ENCODE peak calls at places on chromosomes 3 and 15, in six cellular contexts. T is IMR-90, F is uterus, I is OCI-LY7, N is brain microvascular endothelial cell, D is testis. J is an unnamed sample.

GRCh38 chr15:89121414-89121813 is 33.2 kb downstream of the ABHD2 start:
- DNase-seq in I (no peak), F (no peak), T (no peak), N (no peak), D (no peak), J (no peak)

GRCh38 chr15:57610130-57610529 is 18.4 kb downstream of the MYZAP start:
- DNase-seq in I (no peak), T (peak), N (peak), D (peak), F (peak), J (no peak)

GRCh38 chr3:47163990-47164848 is at the start of gene SETD2:
- DNase-seq in N (peak), T (peak), I (peak), D (peak), F (peak), J (peak)

GRCh38 chr3:142586803-142587406 is 8.4 kb upstream of the ATR start:
- DNase-seq in N (peak), I (peak), D (peak), F (peak), T (peak), J (peak)

GRCh38 chr3:177596822-177597271 is 399.6 kb upstream of the TBL1XR1 start:
- DNase-seq in N (no peak), F (no peak), D (no peak), I (no peak), T (no peak), J (no peak)

GRCh38 chr3:99651561-99651960 is 13.2 kb downstream of the COL8A1 start:
- DNase-seq in D (no peak), T (peak), F (peak), N (peak), I (no peak), J (no peak)

GRCh38 chr3:150605998-150606641 is 3.0 kb downstream of the SELENOT start:
- DNase-seq in T (no peak), N (no peak), D (no peak), F (no peak), I (peak), J (no peak)

GRCh38 chr15:61186905-61187865 is 41.9 kb downstream of the RORA start:
- DNase-seq in D (peak), I (no peak), T (no peak), F (peak), N (no peak), J (no peak)

GRCh38 chr3:133956982-133957381 is 61.3 kb upstream of the RAB6B start:
- DNase-seq in N (no peak), I (no peak), F (no peak), D (no peak), T (no peak), J (no peak)

GRCh38 chr3:184172681-184173373 is 1.8 kb upstream of the AP2M1 start:
- DNase-seq in D (no peak), F (no peak), T (peak), N (peak), I (no peak), J (no peak)

GRCh38 chr15:85974742-85975141 is 104.9 kb upstream of the AGBL1 start:
- DNase-seq in T (no peak), F (no peak), D (no peak), I (no peak), N (no peak), J (no peak)

GRCh38 chr3:24657870-24658535 is 163.4 kb upstream of the THRB start:
- DNase-seq in T (no peak), I (no peak), N (no peak), D (no peak), F (no peak), J (no peak)

GRCh38 chr3:17342126-17342525 is 400.3 kb downstream of the TBC1D5 start:
- DNase-seq in I (no peak), N (no peak), T (no peak), D (no peak), F (no peak), J (no peak)

GRCh38 chr3:127542441-127542952 is 48.0 kb downstream of the TPRA1 start:
- DNase-seq in N (no peak), F (no peak), T (no peak), D (no peak), I (no peak), J (peak)

GRCh38 chr3:174219738-174220137 is 639.4 kb upstream of the NAALADL2 start:
- DNase-seq in I (no peak), T (no peak), F (no peak), N (no peak), D (no peak), J (no peak)

GRCh38 chr3:17670749-17671148 is 71.7 kb downstream of the TBC1D5 start:
- DNase-seq in N (no peak), D (no peak), T (no peak), I (no peak), F (no peak), J (no peak)

GRCh38 chr3:14761121-14761672 is 57.6 kb upstream of the FGD5 start:
- DNase-seq in F (no peak), D (no peak), I (peak), T (no peak), N (no peak), J (no peak)

GRCh38 chr3:38579146-38579545 is 70.3 kb downstream of the SCN5A start:
- DNase-seq in T (no peak), I (no peak), D (no peak), F (no peak), N (peak), J (no peak)

GRCh38 chr3:50299929-50300680 is 900 bp upstream of the HYAL3 start:
- DNase-seq in N (no peak), D (no peak), F (peak), I (peak), T (peak), J (no peak)

GRCh38 chr3:134351421-134351820 is 22.8 kb downstream of the AMOTL2 start:
- DNase-seq in N (no peak), T (no peak), F (no peak), D (no peak), I (no peak), J (no peak)

GRCh38 chr15:58401276-58401675 is 30.5 kb upstream of the LIPC start:
- DNase-seq in I (no peak), T (no peak), N (no peak), F (no peak), D (no peak), J (peak)

GRCh38 chr3:72728958-72729467 is 119.2 kb downstream of the SHQ1 start:
- DNase-seq in T (no peak), F (no peak), N (no peak), D (no peak), I (no peak), J (no peak)

GRCh38 chr3:98058244-98058960 is 23.3 kb upstream of the GABRR3 start:
- DNase-seq in I (no peak), D (no peak), F (no peak), N (no peak), T (no peak), J (no peak)

GRCh38 chr15:70605606-70606410 is 157.6 kb downstream of the UACA start:
- DNase-seq in I (no peak), N (peak), T (peak), D (peak), F (peak), J (no peak)

GRCh38 chr3:10193692-10194327 is 29.1 kb downstream of the IRAK2 start:
- DNase-seq in D (no peak), F (no peak), I (no peak), N (no peak), T (no peak), J (no peak)

GRCh38 chr15:32855942-32856341 is 138.1 kb downstream of the GREM1 start:
- DNase-seq in I (no peak), N (peak), F (no peak), T (peak), D (no peak), J (no peak)

GRCh38 chr15:32857732-32858131 is 139.9 kb downstream of the GREM1 start:
- DNase-seq in I (no peak), D (no peak), T (no peak), N (no peak), F (no peak), J (no peak)

GRCh38 chr15:32859246-32859645 is 141.4 kb downstream of the GREM1 start:
- DNase-seq in F (no peak), N (no peak), I (no peak), D (no peak), T (no peak), J (no peak)

GRCh38 chr15:32853667-32854066 is 135.9 kb downstream of the GREM1 start:
- DNase-seq in T (no peak), D (no peak), F (no peak), I (no peak), N (no peak), J (no peak)

DNA sequence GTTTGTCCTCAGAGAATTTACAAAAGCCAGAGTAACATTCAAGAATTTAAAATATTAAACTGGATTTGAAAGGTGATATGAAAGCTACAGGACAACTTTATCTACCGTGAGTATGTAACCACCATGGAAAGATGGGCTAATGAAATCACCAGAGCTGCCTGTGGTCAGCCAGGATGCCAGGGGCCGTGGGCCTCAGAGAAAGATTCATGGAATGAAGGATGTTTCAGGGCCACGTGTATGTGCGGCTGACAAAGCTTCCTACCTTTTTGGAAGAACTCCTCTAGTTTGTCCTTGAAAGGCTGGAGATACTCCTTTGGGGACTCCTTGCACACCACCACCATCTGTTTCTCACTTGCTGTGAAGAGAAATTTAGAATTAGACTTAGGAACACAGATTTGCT is 138.9 kb downstream of the GREM1 start:
- DNase-seq in I (no peak), T (peak), N (peak), D (no peak), F (no peak), J (no peak)
- H3K27ac ChIP-seq in I (no peak), T (peak), N (peak), D (no peak), F (no peak), J (no peak)

DNA sequence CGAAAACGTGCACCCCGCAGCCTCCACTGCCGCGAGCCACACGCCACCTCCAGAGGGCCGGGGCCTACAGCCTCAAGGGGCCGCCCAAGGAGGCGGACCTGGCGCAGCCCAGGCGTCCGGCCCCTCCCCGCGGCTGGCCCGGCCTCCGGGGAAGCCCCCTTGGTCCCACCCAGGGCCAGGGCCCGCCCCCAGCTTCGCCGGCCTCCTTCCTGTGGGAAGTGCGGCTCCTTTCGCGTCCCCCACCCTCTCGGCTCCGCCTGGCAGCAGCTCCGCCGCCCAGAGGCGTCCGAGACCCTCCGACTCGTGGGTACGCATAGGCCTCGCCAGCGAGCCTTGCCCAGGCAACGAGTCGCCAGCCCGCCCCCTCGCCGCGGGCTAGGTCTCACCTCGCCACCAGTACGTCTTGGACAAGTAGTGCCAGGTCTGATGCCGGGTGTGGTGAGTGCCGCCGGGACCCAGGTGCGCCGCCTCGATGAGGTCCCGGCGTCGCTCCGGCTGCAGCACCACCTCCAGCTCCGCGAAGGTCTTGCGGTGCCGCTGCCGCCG is 640 bp downstream of the ZBTB11 start:
- DNase-seq in N (peak), I (peak), D (peak), T (peak), F (peak), J (peak)
- TF ChIP-seq CTCF in N (no peak), I (peak), D (no peak), T (no peak), F (no peak), J (no peak)

GRCh38 chr3:30443756-30444673 is 162.4 kb upstream of the TGFBR2 start:
- DNase-seq in D (no peak), N (no peak), T (no peak), F (no peak), I (no peak), J (no peak)
- H3K27ac ChIP-seq in D (peak), N (no peak), T (no peak), F (peak), I (no peak), J (no peak)

DNA sequence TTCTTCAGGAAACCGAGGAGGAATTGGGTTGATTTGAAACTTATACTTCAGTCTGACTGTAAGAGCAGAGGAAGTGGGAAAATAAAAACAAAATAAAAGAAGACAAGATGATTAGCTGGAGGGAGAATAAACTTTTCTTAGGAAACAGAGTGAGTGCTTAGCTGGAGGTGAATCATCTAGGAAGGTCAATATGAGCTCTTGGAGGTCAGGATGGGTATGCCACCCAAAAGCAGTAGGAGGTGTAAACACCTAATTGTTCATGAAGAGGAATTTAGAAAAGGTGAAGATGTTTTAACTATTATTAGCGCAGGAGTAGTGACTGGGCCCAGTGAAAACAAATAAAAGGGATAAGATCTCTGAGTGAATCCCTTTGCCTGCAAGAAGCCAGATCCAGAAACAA is 39.9 kb upstream of the ARL14 start:
- DNase-seq in N (no peak), D (no peak), F (no peak), I (no peak), T (no peak), J (no peak)
- TF ChIP-seq CTCF in N (no peak), D (no peak), F (no peak), I (no peak), T (no peak), J (no peak)